ENCODE peak calls at places on chromosomes 1 and 21, in ten cellular contexts. W, E, O, Y, C, L, T, Q, M and K are unnamed samples.
A peak's percentile ranks its signal among the peaks of the same experiment; 100 is the strongest.

GRCh38 chr1:8571200-8571984 is 246.0 kb downstream of the RERE start:
- DNase-seq in W (peak; percentile 78), E (no peak), O (no peak), Y (no peak), C (no peak), L (no peak), T (no peak), Q (peak; percentile 61), M (no peak), K (no peak)

GRCh38 chr1:242129103-242129502 is 130.2 kb upstream of the MAP1LC3C start:
- DNase-seq in W (peak; percentile 5), E (no peak), O (no peak), Y (no peak), C (peak; percentile 74), L (no peak), T (no peak), Q (peak; percentile 45), M (no peak), K (no peak)

GRCh38 chr1:114009393-114009792 is 30.1 kb downstream of the OLFML3 start:
- DNase-seq in W (peak; percentile 61), E (no peak), O (no peak), Y (no peak), C (no peak), L (no peak), T (no peak), Q (no peak), M (no peak), K (no peak)

GRCh38 chr21:44658913-44659595 is 1.3 kb downstream of the KRTAP12-3 start:
- DNase-seq in W (no peak), E (no peak), O (no peak), Y (peak; percentile 27), C (no peak), L (no peak), T (no peak), Q (no peak), M (no peak), K (no peak)

GRCh38 chr1:109263234-109263596 is 13.9 kb downstream of the CELSR2 start:
- DNase-seq in W (no peak), E (no peak), O (no peak), Y (no peak), C (no peak), L (no peak), T (no peak), Q (no peak), M (no peak), K (no peak)

GRCh38 chr1:152398812-152399698 is 15.0 kb downstream of the CRNN start:
- DNase-seq in W (no peak), E (no peak), O (no peak), Y (no peak), C (peak; percentile 88), L (no peak), T (no peak), Q (no peak), M (no peak), K (no peak)

GRCh38 chr1:44105810-44106209 is 12.8 kb upstream of the KLF17 start:
- DNase-seq in W (no peak), E (no peak), O (no peak), Y (no peak), C (no peak), L (no peak), T (no peak), Q (no peak), M (no peak), K (no peak)

GRCh38 chr1:95309031-95309459 is 75.0 kb downstream of the RWDD3 start:
- DNase-seq in W (peak; percentile 67), E (no peak), O (no peak), Y (no peak), C (peak; percentile 86), L (no peak), T (no peak), Q (peak; percentile 80), M (no peak), K (no peak)

GRCh38 chr1:44819257-44819593 is 10.9 kb downstream of the BTBD19 start:
- DNase-seq in W (no peak), E (no peak), O (peak; percentile 1), Y (no peak), C (peak; percentile 28), L (no peak), T (no peak), Q (peak; percentile 61), M (no peak), K (no peak)

GRCh38 chr1:236830560-236830959 is 35.5 kb downstream of the MTR start:
- DNase-seq in W (no peak), E (no peak), O (peak; percentile 44), Y (no peak), C (no peak), L (no peak), T (no peak), Q (no peak), M (no peak), K (peak; percentile 67)

GRCh38 chr1:93822710-93823425 is 56.1 kb downstream of the DNTTIP2 start:
- DNase-seq in W (no peak), E (no peak), O (no peak), Y (no peak), C (no peak), L (no peak), T (no peak), Q (no peak), M (no peak), K (no peak)

GRCh38 chr1:50271968-50272578 is 151.2 kb downstream of the DMRTA2 start:
- DNase-seq in W (no peak), E (peak; percentile 51), O (peak; percentile 33), Y (peak; percentile 13), C (peak; percentile 69), L (no peak), T (no peak), Q (peak; percentile 13), M (no peak), K (peak; percentile 35)

GRCh38 chr1:234586304-234586703 is 23.7 kb downstream of the IRF2BP2 start:
- DNase-seq in W (no peak), E (no peak), O (no peak), Y (no peak), C (no peak), L (no peak), T (no peak), Q (no peak), M (no peak), K (no peak)
- H3K4me1 ChIP-seq in W (peaks cover 3% of the 10 kb centered on the region), E (no peaks in the 10 kb centered on the region), O (peaks cover 62% of the 10 kb centered on the region), Y (no peaks in the 10 kb centered on the region), C (peaks cover 3% of the 10 kb centered on the region), L (no peaks in the 10 kb centered on the region), T (peaks cover 6% of the 10 kb centered on the region), Q (no peaks in the 10 kb centered on the region), M (peaks cover 35% of the 10 kb centered on the region), K (peaks cover 53% of the 10 kb centered on the region)

DNA sequence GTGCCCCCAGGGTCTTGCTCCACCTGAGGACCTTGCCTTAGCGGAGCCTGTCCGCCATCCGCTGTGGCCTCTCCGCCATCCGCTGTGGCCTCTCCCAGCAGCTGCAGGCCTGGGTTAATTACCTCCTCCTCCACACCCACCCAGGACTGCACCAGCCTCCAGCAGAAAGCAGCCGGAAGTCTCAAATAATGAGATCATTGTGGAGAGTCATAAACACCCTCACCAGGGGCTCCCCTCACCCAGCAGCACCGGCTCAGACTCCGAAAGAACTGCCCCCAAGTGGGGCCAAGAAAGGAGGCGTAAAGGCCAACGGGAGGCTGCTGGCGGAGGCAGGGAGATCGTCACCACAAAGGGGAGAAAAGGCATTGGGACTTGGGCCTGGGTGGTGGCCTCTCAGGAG is 10.7 kb upstream of the GPR153 start:
- DNase-seq in W (no peak), E (peak; percentile 71), O (no peak), Y (no peak), C (no peak), L (no peak), T (no peak), Q (no peak), M (no peak), K (no peak)
- H3K4me1 ChIP-seq in W (peaks cover 21% of the 10 kb centered on the region), E (peaks cover 41% of the 10 kb centered on the region), O (peaks cover 9% of the 10 kb centered on the region), Y (no peaks in the 10 kb centered on the region), C (peaks cover 5% of the 10 kb centered on the region), L (no peaks in the 10 kb centered on the region), T (no peaks in the 10 kb centered on the region), Q (peaks cover 29% of the 10 kb centered on the region), M (peaks cover 23% of the 10 kb centered on the region), K (peaks cover 7% of the 10 kb centered on the region)

GRCh38 chr1:199098468-199098867 is 459.6 kb downstream of the PTPRC start:
- DNase-seq in W (no peak), E (no peak), O (no peak), Y (no peak), C (no peak), L (no peak), T (no peak), Q (no peak), M (no peak), K (no peak)
- H3K4me1 ChIP-seq in W (no peaks in the 10 kb centered on the region), E (no peaks in the 10 kb centered on the region), O (no peaks in the 10 kb centered on the region), Y (no peaks in the 10 kb centered on the region), C (no peaks in the 10 kb centered on the region), L (no peaks in the 10 kb centered on the region), T (no peaks in the 10 kb centered on the region), Q (no peaks in the 10 kb centered on the region), M (no peaks in the 10 kb centered on the region), K (no peaks in the 10 kb centered on the region)

GRCh38 chr1:64540265-64540791 is 70.4 kb downstream of the CACHD1 start:
- DNase-seq in W (peak; percentile 51), E (no peak), O (no peak), Y (no peak), C (peak; percentile 53), L (no peak), T (no peak), Q (no peak), M (no peak), K (no peak)
- H3K4me1 ChIP-seq in W (peaks cover 4% of the 10 kb centered on the region), E (peaks cover 11% of the 10 kb centered on the region), O (peaks cover 58% of the 10 kb centered on the region), Y (peaks cover 57% of the 10 kb centered on the region), C (peaks cover 70% of the 10 kb centered on the region), L (peaks cover 39% of the 10 kb centered on the region), T (peaks cover 5% of the 10 kb centered on the region), Q (peaks cover 50% of the 10 kb centered on the region), M (peaks cover 32% of the 10 kb centered on the region), K (peaks cover 14% of the 10 kb centered on the region)

GRCh38 chr1:170732262-170732595 is 68.3 kb downstream of the PRRX1 start:
- DNase-seq in W (peak; percentile 57), E (no peak), O (no peak), Y (no peak), C (no peak), L (no peak), T (no peak), Q (no peak), M (no peak), K (no peak)
- H3K4me1 ChIP-seq in W (peaks cover 16% of the 10 kb centered on the region), E (no peaks in the 10 kb centered on the region), O (peaks cover 44% of the 10 kb centered on the region), Y (no peaks in the 10 kb centered on the region), C (no peaks in the 10 kb centered on the region), L (no peaks in the 10 kb centered on the region), T (peaks cover 7% of the 10 kb centered on the region), Q (no peaks in the 10 kb centered on the region), M (no peaks in the 10 kb centered on the region), K (no peaks in the 10 kb centered on the region)

GRCh38 chr1:29181413-29182225 is at the start of gene SRSF4:
- DNase-seq in W (peak; percentile 98), E (peak; percentile 100), O (peak; percentile 100), Y (peak; percentile 99), C (peak; percentile 99), L (peak; percentile 99), T (peak; percentile 100), Q (peak; percentile 99), M (peak; percentile 90), K (peak; percentile 99)
- H3K4me1 ChIP-seq in W (peaks cover 10% of the 10 kb centered on the region), E (peaks cover 43% of the 10 kb centered on the region), O (peaks cover 47% of the 10 kb centered on the region), Y (peaks cover 37% of the 10 kb centered on the region), C (peaks cover 36% of the 10 kb centered on the region), L (peaks cover 46% of the 10 kb centered on the region), T (peaks cover 4% of the 10 kb centered on the region), Q (peaks cover 19% of the 10 kb centered on the region), M (peaks cover 40% of the 10 kb centered on the region), K (peaks cover 39% of the 10 kb centered on the region)